ENCODE peak calls at places on chromosomes 7 and 10, in four cellular contexts. N, A, X and O are unnamed samples.

GRCh38 chr10:31749981-31750850 is 178.4 kb downstream of the ARHGAP12 start:
- DNase-seq in N (no peak), A (peak), X (no peak), O (peak)

GRCh38 chr7:82406937-82407336 is 36.6 kb downstream of the CACNA2D1 start:
- DNase-seq in N (no peak), A (no peak), X (no peak), O (no peak)

GRCh38 chr7:37297546-37297945 is 151.1 kb downstream of the ELMO1 start:
- DNase-seq in N (no peak), A (no peak), X (no peak), O (peak)

GRCh38 chr7:1926908-1927306 is 256.8 kb downstream of the ELFN1 start:
- DNase-seq in N (no peak), A (no peak), X (no peak), O (no peak)

GRCh38 chr10:21526952-21527633 is 1.6 kb upstream of the SKIDA1 start:
- DNase-seq in N (peak), A (peak), X (no peak), O (peak)

GRCh38 chr10:27413831-27414348 is 90.2 kb upstream of the RAB18 start:
- DNase-seq in N (no peak), A (peak), X (no peak), O (no peak)

GRCh38 chr7:151552352-151553028 is 32.8 kb upstream of the RHEB start:
- DNase-seq in N (no peak), A (peak), X (no peak), O (no peak)

GRCh38 chr7:91946549-91946948 is 5.9 kb downstream of the AKAP9 start:
- DNase-seq in N (no peak), A (no peak), X (no peak), O (no peak)

GRCh38 chr7:70630647-70631457 is 501.1 kb upstream of the GALNT17 start:
- DNase-seq in N (peak), A (no peak), X (no peak), O (peak)

DNA sequence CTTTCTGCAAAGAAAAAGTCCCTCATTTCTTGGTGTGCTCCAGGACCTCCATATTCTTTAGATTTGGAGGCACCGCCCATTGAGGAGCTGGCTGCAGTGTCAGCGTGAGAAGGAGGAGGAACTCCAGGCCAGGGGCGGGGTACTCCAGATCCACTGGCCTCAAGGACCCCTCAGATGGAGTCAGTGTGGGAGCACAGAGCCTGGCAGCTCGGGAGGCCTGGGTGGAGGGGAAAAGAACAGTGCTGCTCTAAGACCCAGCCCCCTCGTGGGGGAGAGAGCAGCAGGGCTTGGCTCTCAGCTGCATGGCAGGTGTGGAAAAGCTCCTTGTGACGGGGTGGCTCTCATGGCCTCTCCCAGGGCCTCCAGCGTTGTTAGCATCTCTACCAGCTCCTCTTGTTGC is 70.5 kb downstream of the ITGB1 start:
- DNase-seq in N (no peak), A (no peak), X (no peak), O (no peak)
- TF ChIP-seq CTCF in N (no peak), A (no peak), X (no peak), O (no peak)

GRCh38 chr7:80916770-80917681 is 1.8 kb downstream of the SEMA3C start:
- DNase-seq in N (peak), A (no peak), X (no peak), O (peak)
- TF ChIP-seq CTCF in N (peak), A (peak), X (peak), O (peak)

DNA sequence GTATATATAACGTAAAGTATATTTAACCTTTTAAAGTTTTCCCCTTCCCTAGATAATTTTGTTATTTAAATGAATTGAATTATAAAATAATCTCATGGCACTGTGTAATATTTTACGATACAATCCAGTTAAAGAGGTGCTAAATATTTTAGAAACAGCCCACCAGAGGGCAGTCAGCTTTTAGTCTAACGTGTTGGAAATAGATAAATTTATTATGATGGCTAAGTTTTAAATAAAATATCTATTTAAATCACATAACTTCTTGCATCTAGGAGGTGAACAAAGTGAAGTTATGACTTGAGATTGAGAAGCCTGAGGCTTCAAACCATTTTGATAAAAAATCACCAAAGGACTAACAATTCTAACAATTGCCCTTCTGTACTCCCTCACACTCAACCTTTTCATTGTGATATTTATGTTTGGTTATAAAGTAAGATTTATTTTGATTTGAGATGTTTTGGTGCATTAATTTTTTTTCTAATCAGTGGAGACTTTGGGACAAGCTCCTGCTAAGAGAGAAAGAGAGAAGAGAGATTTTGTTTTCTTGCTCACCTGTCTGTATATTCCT is 171.5 kb upstream of the SP4 start:
- DNase-seq in N (peak), A (peak), X (no peak), O (peak)
- TF ChIP-seq CTCF in N (peak), A (peak), X (peak), O (peak)

GRCh38 chr10:131312261-131312801 is 810 bp upstream of the TCERG1L start:
- DNase-seq in N (no peak), A (peak), X (no peak), O (no peak)
- TF ChIP-seq CTCF in N (no peak), A (peak), X (no peak), O (no peak)

GRCh38 chr10:80204801-80205477 is 398 bp downstream of the ANXA11 start:
- DNase-seq in N (peak), A (peak), X (no peak), O (no peak)

GRCh38 chr10:80201592-80202256 is 3.6 kb downstream of the ANXA11 start:
- DNase-seq in N (no peak), A (no peak), X (no peak), O (no peak)

GRCh38 chr10:80204193-80204714 is 1.1 kb downstream of the ANXA11 start:
- DNase-seq in N (no peak), A (peak), X (no peak), O (no peak)

GRCh38 chr10:80203835-80204148 is 1.5 kb downstream of the ANXA11 start:
- DNase-seq in N (no peak), A (no peak), X (no peak), O (no peak)

GRCh38 chr10:80202934-80203834 is 2.2 kb downstream of the ANXA11 start:
- DNase-seq in N (peak), A (peak), X (peak), O (peak)
- TF ChIP-seq CTCF in N (peak), A (peak), X (peak), O (peak)